ENCODE peak calls at places on chromosome 22, in six cellular contexts. O is CD4-positive, alpha-beta memory T cell; L is aorta; Z is tibial artery; Q is fibroblast of lung; N is OCI-LY7. X is an unnamed sample.

GRCh38 chr22:26553056-26553752 is 36.7 kb downstream of the TPST2 start:
- DNase-seq in N (peak), Z (no peak), L (no peak), O (no peak), Q (peak), X (peak)

GRCh38 chr22:47130883-47131610 is 368.6 kb downstream of the TBC1D22A start:
- DNase-seq in Q (no peak), L (peak), N (no peak), Z (no peak), O (no peak), X (no peak)

GRCh38 chr22:26443901-26444300 is 14.8 kb downstream of the ASPHD2 start:
- DNase-seq in Z (no peak), O (no peak), Q (no peak), L (no peak), N (no peak), X (no peak)

GRCh38 chr22:23218867-23219251 is 38.5 kb downstream of the BCR start:
- DNase-seq in L (peak), O (no peak), Q (peak), Z (no peak), N (peak), X (no peak)

GRCh38 chr22:30078320-30079311 is 1.6 kb upstream of the HORMAD2 start:
- DNase-seq in L (no peak), Z (no peak), O (peak), N (no peak), Q (no peak), X (no peak)

GRCh38 chr22:44154431-44154942 is 26.2 kb upstream of the PARVG start:
- DNase-seq in Z (no peak), L (no peak), Q (peak), N (no peak), O (no peak), X (no peak)

GRCh38 chr22:32723632-32724031 is 77.9 kb upstream of the TIMP3 start:
- DNase-seq in N (peak), Q (peak), L (peak), O (peak), Z (peak), X (peak)

GRCh38 chr22:33914131-33914530 is 6.1 kb downstream of the LARGE1 start:
- DNase-seq in Z (no peak), O (no peak), Q (no peak), L (no peak), N (no peak), X (no peak)

GRCh38 chr22:50531546-50532352 is 1.9 kb upstream of the TYMP start:
- DNase-seq in O (peak), Q (peak), L (peak), Z (peak), N (peak), X (peak)

GRCh38 chr22:49915610-49916009 is 2.6 kb downstream of the ALG12 start:
- DNase-seq in O (no peak), L (no peak), N (no peak), Z (no peak), Q (no peak), X (no peak)

GRCh38 chr22:49629024-49629570 is 198.6 kb downstream of the BRD1 start:
- DNase-seq in O (no peak), L (peak), Z (no peak), Q (no peak), N (no peak), X (no peak)

GRCh38 chr22:42792909-42793847 is 63.9 kb downstream of the ARFGAP3 start:
- DNase-seq in N (no peak), Q (no peak), L (no peak), O (no peak), Z (no peak), X (no peak)

DNA sequence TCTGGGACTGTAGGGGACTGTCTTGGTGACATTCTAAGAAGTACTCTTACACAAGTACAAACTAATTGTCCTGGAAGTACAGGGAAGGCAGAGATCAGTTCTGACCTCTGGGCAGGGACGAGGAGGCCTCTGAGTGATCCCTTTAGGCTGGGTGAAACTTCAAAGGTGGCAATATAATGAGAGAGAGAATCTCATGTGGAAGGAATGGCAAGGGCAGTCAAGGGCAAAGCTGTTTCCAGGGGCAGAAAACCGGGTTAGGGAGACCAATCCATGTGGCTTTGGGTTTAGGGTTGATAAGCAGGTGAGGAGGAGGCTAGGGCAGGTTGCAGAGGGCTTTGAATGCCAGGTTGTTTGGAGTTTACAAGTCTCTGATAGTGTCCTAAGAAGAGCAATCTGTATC is 21.3 kb upstream of the MYH9 start:
- DNase-seq in Z (no peak), L (no peak), Q (no peak), O (no peak), N (no peak), X (no peak)
- H3K4me3 ChIP-seq in Z (no peak), L (no peak), Q (no peak), O (no peak), N (no peak), X (no peak)

DNA sequence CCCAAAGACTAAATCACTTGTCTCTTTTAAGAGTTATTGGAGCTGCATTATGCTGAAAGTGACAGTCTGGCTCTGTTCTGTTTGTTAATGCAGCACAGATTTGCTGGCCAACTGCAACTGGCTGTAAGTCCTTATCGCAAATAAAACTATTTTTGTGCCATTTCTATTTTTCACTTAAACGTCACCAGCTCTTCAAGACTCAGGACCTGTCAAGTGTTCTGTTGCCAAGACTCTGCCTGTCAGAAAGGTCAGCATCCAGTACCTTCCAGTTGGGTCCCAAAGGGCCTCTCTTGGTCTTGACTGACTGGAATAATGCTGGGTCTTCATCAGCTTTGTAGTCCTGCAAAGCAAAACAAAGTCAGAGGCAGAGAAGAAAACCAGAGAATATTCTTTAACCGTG is 45.6 kb downstream of the PITPNB start:
- DNase-seq in Z (peak), N (no peak), Q (no peak), L (peak), O (no peak), X (no peak)
- H3K27ac ChIP-seq in Z (peak), N (no peak), Q (peak), L (peak), O (no peak), X (no peak)

DNA sequence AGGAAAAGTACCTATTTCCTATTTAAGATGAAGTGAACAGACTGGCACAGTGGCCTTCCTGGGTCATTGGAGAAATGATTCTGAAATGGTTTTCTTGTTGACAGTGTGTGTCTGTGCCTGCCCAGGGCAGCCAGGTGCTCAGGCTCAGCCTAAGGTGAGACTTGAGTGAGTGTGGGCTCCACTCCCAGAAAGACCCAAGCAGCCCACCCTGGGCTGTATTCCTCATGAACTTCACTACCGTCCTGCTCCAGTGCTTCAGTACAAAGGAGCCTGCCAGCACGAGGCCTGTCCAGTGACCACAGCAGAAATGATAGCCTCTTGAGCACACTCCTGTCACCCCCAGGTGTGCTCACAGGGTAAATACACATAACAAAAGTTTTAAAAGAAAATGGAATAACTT is 49.5 kb downstream of the GAB4 start:
- DNase-seq in O (no peak), L (no peak), Z (no peak), N (no peak), Q (no peak), X (no peak)
- H3K4me3 ChIP-seq in O (no peak), L (no peak), Z (no peak), N (no peak), Q (no peak), X (no peak)

GRCh38 chr22:45905326-45905923 is 71.5 kb downstream of the WNT7B start:
- DNase-seq in O (no peak), Q (no peak), L (no peak), Z (no peak), N (no peak), X (no peak)
- H3K27ac ChIP-seq in O (no peak), Q (no peak), L (no peak), Z (no peak), N (no peak), X (no peak)

GRCh38 chr22:37803195-37803635 is 4.5 kb upstream of the GCAT start:
- DNase-seq in O (no peak), Q (no peak), Z (no peak), N (no peak), L (no peak), X (no peak)
- H3K4me3 ChIP-seq in O (peak), Q (peak), Z (peak), N (no peak), L (no peak), X (peak)

GRCh38 chr22:40190501-40190900 is 12.8 kb downstream of the TNRC6B start:
- DNase-seq in Q (no peak), Z (no peak), N (no peak), O (no peak), L (no peak), X (no peak)

GRCh38 chr22:40189979-40190378 is 12.3 kb downstream of the TNRC6B start:
- DNase-seq in O (no peak), L (no peak), Z (no peak), Q (no peak), N (no peak), X (no peak)

GRCh38 chr22:40196628-40197027 is 18.9 kb downstream of the TNRC6B start:
- DNase-seq in L (no peak), N (no peak), Q (peak), Z (no peak), O (no peak), X (peak)

GRCh38 chr22:40194656-40195055 is 16.9 kb downstream of the TNRC6B start:
- DNase-seq in Z (no peak), O (no peak), L (no peak), Q (no peak), N (no peak), X (no peak)

GRCh38 chr22:40193429-40194421 is 16.0 kb downstream of the TNRC6B start:
- DNase-seq in N (no peak), Z (no peak), Q (peak), O (no peak), L (no peak), X (no peak)
- H3K27ac ChIP-seq in N (no peak), Z (no peak), Q (no peak), O (no peak), L (no peak), X (no peak)

GRCh38 chr22:46073683-46074504 is 76.4 kb upstream of the PPARA start:
- DNase-seq in N (no peak), L (peak), Z (peak), Q (no peak), O (no peak), X (no peak)

GRCh38 chr22:46070722-46071450 is 79.4 kb upstream of the PPARA start:
- DNase-seq in Q (peak), L (peak), O (peak), N (peak), Z (peak), X (no peak)

GRCh38 chr22:46072981-46073682 is 77.2 kb upstream of the PPARA start:
- DNase-seq in L (peak), Q (no peak), O (no peak), Z (peak), N (no peak), X (no peak)

GRCh38 chr22:46071451-46072029 is 78.8 kb upstream of the PPARA start:
- DNase-seq in Z (peak), N (peak), L (peak), O (peak), Q (peak), X (peak)

GRCh38 chr22:46072030-46072881 is 78.1 kb upstream of the PPARA start:
- DNase-seq in N (peak), Q (no peak), O (peak), Z (peak), L (peak), X (no peak)
- H3K4me3 ChIP-seq in N (peak), Q (peak), O (peak), Z (peak), L (peak), X (peak)

GRCh38 chr22:45686004-45686403 is 14.4 kb downstream of the ATXN10 start:
- DNase-seq in L (no peak), Z (no peak), O (no peak), Q (peak), N (no peak), X (peak)

GRCh38 chr22:45683680-45684079 is 12.0 kb downstream of the ATXN10 start:
- DNase-seq in L (no peak), N (no peak), Q (no peak), Z (no peak), O (no peak), X (no peak)

GRCh38 chr22:45684169-45684568 is 12.5 kb downstream of the ATXN10 start:
- DNase-seq in L (no peak), Q (no peak), O (no peak), Z (no peak), N (no peak), X (peak)

GRCh38 chr22:45683248-45683647 is 11.6 kb downstream of the ATXN10 start:
- DNase-seq in O (no peak), Q (no peak), N (no peak), L (peak), Z (no peak), X (no peak)

DNA sequence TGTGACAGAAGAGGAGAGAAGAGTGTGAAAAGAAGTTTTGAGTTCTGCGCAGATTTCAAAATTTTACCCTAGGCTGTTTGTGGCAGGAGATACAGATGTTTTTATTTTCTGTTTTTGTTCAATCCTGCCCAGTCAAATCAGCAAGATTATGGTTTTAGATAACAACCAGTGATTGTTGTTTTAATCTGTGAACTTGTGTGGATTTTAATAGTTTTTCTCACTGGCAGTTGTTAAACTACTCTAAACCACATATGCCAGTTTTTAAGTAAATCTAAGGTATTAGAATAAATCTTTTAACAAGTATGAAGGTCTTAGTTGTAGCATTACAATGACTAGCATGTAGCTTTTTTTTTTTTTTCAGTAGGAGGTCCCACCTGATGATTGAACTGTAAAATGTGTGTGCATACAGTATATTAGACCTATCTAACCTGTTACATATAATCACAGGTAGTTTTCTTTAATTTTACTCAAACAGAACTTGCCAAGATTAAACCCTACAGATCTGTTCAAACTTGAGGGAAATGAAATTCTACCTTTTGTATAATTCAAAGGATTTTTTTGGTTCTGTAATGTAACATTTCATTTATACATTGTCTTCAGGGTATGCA is 13.2 kb downstream of the ATXN10 start:
- DNase-seq in Q (no peak), L (no peak), Z (no peak), O (no peak), N (no peak), X (no peak)
- H3K27ac ChIP-seq in Q (no peak), L (no peak), Z (no peak), O (no peak), N (no peak), X (peak)

DNA sequence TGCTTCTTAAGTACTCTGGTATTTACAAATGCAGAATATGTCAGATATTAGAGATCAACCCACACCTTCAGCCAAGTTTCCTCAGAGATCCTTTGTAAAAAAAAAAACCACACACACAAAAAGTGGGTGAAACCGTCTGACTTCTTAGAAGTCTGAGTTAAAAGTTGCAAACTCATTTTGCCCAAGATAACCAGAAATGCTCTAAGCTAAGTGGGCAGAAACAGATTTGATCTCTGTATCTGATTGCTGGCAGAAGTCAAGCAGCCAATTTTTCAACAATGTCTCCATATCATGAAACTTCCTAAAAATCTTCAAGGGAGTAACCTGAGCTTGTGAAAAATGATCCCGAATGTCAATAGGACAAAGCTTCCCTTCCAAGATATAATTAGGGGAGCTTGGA is 28.7 kb upstream of the ATXN10 start:
- DNase-seq in N (no peak), Q (no peak), L (no peak), Z (no peak), O (no peak), X (no peak)
- H3K4me3 ChIP-seq in N (no peak), Q (no peak), L (no peak), Z (no peak), O (no peak), X (no peak)

GRCh38 chr22:19717691-19718254 is 3.5 kb downstream of the SEPTIN5 start:
- DNase-seq in L (peak), N (peak), Q (peak), O (peak), Z (peak), X (peak)
- H3K27ac ChIP-seq in L (no peak), N (no peak), Q (no peak), O (no peak), Z (peak), X (no peak)

X was measured in brain microvascular endothelial cell.